ENCODE peak calls at places on chromosome 19, in seven cellular contexts. One of them, this sample, is unnamed.
A peak's percentile ranks its signal among the peaks of the same experiment; 100 is the strongest.

GRCh38 chr19:46984077-46985010 is 35.3 kb upstream of the NPAS1 start:
- DNase-seq in kidney epithelial cell: no peak
- DNase-seq in ELR: peak; percentile 73
- DNase-seq in AG09309: peak; percentile 42
- DNase-seq in CD8-positive, alpha-beta memory T cell: no peak
- DNase-seq in mesothelial cell of epicardium: no peak
- DNase-seq in foreskin melanocyte: no peak
- DNase-seq in this sample: peak; percentile 74

GRCh38 chr19:7844405-7844804 is 14.4 kb downstream of the EVI5L start:
- DNase-seq in kidney epithelial cell: no peak
- DNase-seq in foreskin melanocyte: no peak
- DNase-seq in CD8-positive, alpha-beta memory T cell: no peak
- DNase-seq in ELR: no peak
- DNase-seq in mesothelial cell of epicardium: no peak
- DNase-seq in AG09309: no peak
- DNase-seq in this sample: no peak

GRCh38 chr19:42057856-42058255 is 12.2 kb downstream of the GRIK5 start:
- DNase-seq in foreskin melanocyte: no peak
- DNase-seq in mesothelial cell of epicardium: no peak
- DNase-seq in CD8-positive, alpha-beta memory T cell: no peak
- DNase-seq in AG09309: no peak
- DNase-seq in kidney epithelial cell: no peak
- DNase-seq in ELR: no peak
- DNase-seq in this sample: no peak

GRCh38 chr19:10104665-10105221 is 1.4 kb upstream of the PPAN start:
- DNase-seq in CD8-positive, alpha-beta memory T cell: peak; percentile 94
- DNase-seq in AG09309: no peak
- DNase-seq in ELR: no peak
- DNase-seq in kidney epithelial cell: no peak
- DNase-seq in mesothelial cell of epicardium: no peak
- DNase-seq in foreskin melanocyte: no peak
- DNase-seq in this sample: no peak

GRCh38 chr19:55526216-55527196 is 10.4 kb downstream of the SBK2 start:
- DNase-seq in AG09309: no peak
- DNase-seq in mesothelial cell of epicardium: no peak
- DNase-seq in kidney epithelial cell: no peak
- DNase-seq in ELR: peak; percentile 48
- DNase-seq in foreskin melanocyte: peak; percentile 23
- DNase-seq in CD8-positive, alpha-beta memory T cell: no peak
- DNase-seq in this sample: peak; percentile 63

GRCh38 chr19:12838893-12839656 is 760 bp downstream of the MAST1 start:
- DNase-seq in AG09309: no peak
- DNase-seq in foreskin melanocyte: no peak
- DNase-seq in kidney epithelial cell: no peak
- DNase-seq in ELR: no peak
- DNase-seq in CD8-positive, alpha-beta memory T cell: peak; percentile 58
- DNase-seq in mesothelial cell of epicardium: no peak
- DNase-seq in this sample: no peak

GRCh38 chr19:9986787-9987281 is 23.5 kb downstream of the COL5A3 start:
- DNase-seq in ELR: no peak
- DNase-seq in foreskin melanocyte: no peak
- DNase-seq in AG09309: no peak
- DNase-seq in kidney epithelial cell: no peak
- DNase-seq in mesothelial cell of epicardium: no peak
- DNase-seq in CD8-positive, alpha-beta memory T cell: no peak
- DNase-seq in this sample: no peak

GRCh38 chr19:38837656-38838121 is 6.1 kb upstream of the ECH1 start:
- DNase-seq in CD8-positive, alpha-beta memory T cell: no peak
- DNase-seq in mesothelial cell of epicardium: no peak
- DNase-seq in foreskin melanocyte: peak; percentile 24
- DNase-seq in kidney epithelial cell: no peak
- DNase-seq in AG09309: no peak
- DNase-seq in ELR: peak; percentile 91
- DNase-seq in this sample: no peak

GRCh38 chr19:14369399-14370168 is 11.7 kb upstream of the ADGRE5 start:
- DNase-seq in mesothelial cell of epicardium: no peak
- DNase-seq in AG09309: no peak
- DNase-seq in foreskin melanocyte: no peak
- DNase-seq in ELR: no peak
- DNase-seq in CD8-positive, alpha-beta memory T cell: peak; percentile 95
- DNase-seq in kidney epithelial cell: no peak
- DNase-seq in this sample: no peak

This sample was measured in dermis blood vessel endothelial cell.